ENCODE peak calls at places on chromosome 11, in five cellular contexts. D is esophagus squamous epithelium, O is tibial nerve, V is transverse colon, F is A549. R is an unnamed sample.

GRCh38 chr11:123434262-123434661 is 4.2 kb downstream of the GRAMD1B start:
- DNase-seq in V (peak), F (peak), O (no peak), D (no peak), R (no peak)

GRCh38 chr11:119130662-119131061 is 9.3 kb downstream of the HINFP start:
- DNase-seq in D (no peak), O (no peak), F (no peak), V (no peak), R (no peak)

GRCh38 chr11:36840378-36840777 is 242.3 kb upstream of the RAG2 start:
- DNase-seq in V (no peak), F (no peak), D (no peak), O (no peak), R (no peak)

GRCh38 chr11:65571940-65572339 is 398 bp upstream of the FAM89B start:
- DNase-seq in V (peak), D (no peak), O (no peak), F (peak), R (peak)

GRCh38 chr11:88501535-88501934 is 164.0 kb upstream of the CTSC start:
- DNase-seq in V (no peak), D (no peak), O (no peak), F (no peak), R (no peak)

GRCh38 chr11:96070453-96070852 is 146.5 kb upstream of the MTMR2 start:
- DNase-seq in D (no peak), V (no peak), O (no peak), F (no peak), R (no peak)

GRCh38 chr11:65498042-65498726 is 661 bp upstream of the MALAT1 start:
- DNase-seq in D (no peak), O (no peak), V (peak), F (peak), R (peak)

GRCh38 chr11:121965330-121965729 is 150.7 kb downstream of the BLID start:
- DNase-seq in F (peak), O (no peak), D (no peak), V (no peak), R (no peak)

GRCh38 chr11:65417221-65417701 is 5.3 kb upstream of the NEAT1 start:
- DNase-seq in D (no peak), V (peak), F (no peak), O (peak), R (peak)

GRCh38 chr11:73366265-73366610 is 10.0 kb upstream of the RELT start:
- DNase-seq in D (no peak), V (no peak), O (no peak), F (no peak), R (no peak)

GRCh38 chr11:33040127-33040861 is 922 bp downstream of the TCP11L1 start:
- DNase-seq in V (no peak), F (peak), D (no peak), O (no peak), R (no peak)

GRCh38 chr11:33044281-33044680 is 4.9 kb downstream of the TCP11L1 start:
- DNase-seq in F (peak), D (no peak), O (no peak), V (no peak), R (no peak)

GRCh38 chr11:33040862-33041453 is 1.6 kb downstream of the TCP11L1 start:
- DNase-seq in F (no peak), O (no peak), V (no peak), D (no peak), R (no peak)

GRCh38 chr11:33045551-33046255 is 6.3 kb downstream of the TCP11L1 start:
- DNase-seq in V (peak), O (no peak), D (no peak), F (peak), R (no peak)

GRCh38 chr11:33043221-33043833 is 4.0 kb downstream of the TCP11L1 start:
- DNase-seq in O (no peak), F (no peak), D (no peak), V (no peak), R (no peak)
- H3K27ac ChIP-seq in O (no peak), F (peak), D (peak), V (no peak), R (no peak)

DNA sequence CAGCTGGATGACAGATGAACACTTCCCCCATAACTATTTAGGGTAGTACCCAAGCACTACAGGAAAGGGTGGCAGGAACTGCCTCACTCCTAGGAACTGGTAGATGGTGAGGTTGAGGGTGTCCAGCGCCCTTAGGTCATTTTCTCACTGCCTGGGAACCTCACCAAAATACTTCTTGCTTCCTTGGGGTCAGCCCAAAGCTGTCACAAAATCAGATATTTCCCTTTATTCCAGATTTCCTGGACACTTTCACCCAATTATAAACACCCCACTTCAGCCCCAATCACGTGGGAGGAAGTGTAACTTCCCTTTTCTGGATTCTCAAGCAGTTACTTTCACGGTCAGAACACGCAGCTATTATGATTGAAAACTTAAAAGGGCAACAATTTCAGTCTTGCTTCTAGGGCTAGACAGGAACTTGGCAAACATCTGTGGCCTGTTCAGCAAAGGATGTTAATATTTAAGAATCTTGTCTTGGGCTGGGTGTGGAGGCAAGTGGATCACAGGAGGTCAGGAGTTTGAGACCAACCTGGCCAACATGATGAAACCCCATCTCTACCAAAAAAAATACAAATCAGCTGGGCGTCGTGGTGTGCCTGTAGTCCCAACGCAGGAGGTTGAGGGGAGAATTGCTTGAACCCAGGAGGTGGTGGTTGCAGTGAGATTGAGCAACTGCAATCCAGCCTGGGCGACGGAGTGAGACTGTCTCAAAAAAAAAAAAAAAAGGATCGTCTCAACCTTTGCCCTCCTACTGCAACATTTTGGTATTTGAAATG is 4.0 kb downstream of the FTH1 start:
- DNase-seq in O (no peak), V (peak), F (peak), D (no peak), R (peak)
- TF ChIP-seq POLR2A in O (no peak), V (peak), F (peak), D (peak), R (peak)

GRCh38 chr11:94795799-94796580 is 27.8 kb downstream of the AMOTL1 start:
- DNase-seq in F (no peak), O (no peak), D (no peak), V (no peak), R (no peak)
- H3K27ac ChIP-seq in F (no peak), O (no peak), D (no peak), V (no peak), R (peak)

GRCh38 chr11:117885777-117886176 is 9.3 kb upstream of the FXYD6 start:
- DNase-seq in V (peak), D (no peak), F (no peak), O (no peak), R (peak)
- TF ChIP-seq POLR2A in V (no peak), D (no peak), F (no peak), O (no peak), R (no peak)

GRCh38 chr11:111911563-111912401 is at the start of gene CRYAB:
- DNase-seq in V (peak), D (no peak), F (peak), O (peak), R (no peak)
- H3K27ac ChIP-seq in V (peak), D (peak), F (peak), O (peak), R (peak)

DNA sequence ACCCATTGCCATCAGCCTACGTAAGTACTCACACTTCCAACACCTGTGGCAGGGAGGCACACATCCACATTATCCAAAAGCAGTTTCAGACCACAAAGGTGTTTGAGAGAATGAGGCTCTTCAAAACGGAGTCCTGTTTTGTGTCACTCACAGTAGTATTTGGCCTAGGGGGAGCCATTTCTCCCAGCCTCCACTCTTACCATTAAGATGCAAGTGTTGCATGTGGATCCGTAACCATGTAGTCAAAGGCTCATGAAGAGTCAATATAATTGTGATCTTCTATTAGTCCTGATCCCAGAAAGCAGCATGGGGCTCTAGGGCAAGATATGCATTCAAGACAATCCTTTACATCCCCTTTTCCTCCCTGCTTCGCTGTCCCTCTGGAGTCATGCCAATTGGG is 41.5 kb downstream of the IL10RA start:
- DNase-seq in O (no peak), F (no peak), D (no peak), V (no peak), R (no peak)
- TF ChIP-seq POLR2A in O (no peak), F (no peak), D (no peak), V (no peak), R (no peak)

GRCh38 chr11:14549891-14550290 is 29.7 kb upstream of the PSMA1 start:
- DNase-seq in O (no peak), V (no peak), F (no peak), D (no peak), R (no peak)

GRCh38 chr11:14551380-14551779 is 31.2 kb upstream of the PSMA1 start:
- DNase-seq in F (no peak), V (no peak), O (no peak), D (no peak), R (no peak)

GRCh38 chr11:14552089-14552488 is 31.9 kb upstream of the PSMA1 start:
- DNase-seq in D (no peak), O (no peak), F (no peak), V (no peak), R (no peak)

GRCh38 chr11:14554959-14555358 is 34.8 kb upstream of the PSMA1 start:
- DNase-seq in O (no peak), F (no peak), D (no peak), V (no peak), R (no peak)
- H3K27ac ChIP-seq in O (no peak), F (no peak), D (peak), V (peak), R (peak)

GRCh38 chr11:48001438-48002021 is 21.2 kb downstream of the PTPRJ start:
- DNase-seq in V (peak), F (peak), D (no peak), O (no peak), R (peak)
- TF ChIP-seq POLR2A in V (no peak), F (no peak), D (peak), O (no peak), R (no peak)

DNA sequence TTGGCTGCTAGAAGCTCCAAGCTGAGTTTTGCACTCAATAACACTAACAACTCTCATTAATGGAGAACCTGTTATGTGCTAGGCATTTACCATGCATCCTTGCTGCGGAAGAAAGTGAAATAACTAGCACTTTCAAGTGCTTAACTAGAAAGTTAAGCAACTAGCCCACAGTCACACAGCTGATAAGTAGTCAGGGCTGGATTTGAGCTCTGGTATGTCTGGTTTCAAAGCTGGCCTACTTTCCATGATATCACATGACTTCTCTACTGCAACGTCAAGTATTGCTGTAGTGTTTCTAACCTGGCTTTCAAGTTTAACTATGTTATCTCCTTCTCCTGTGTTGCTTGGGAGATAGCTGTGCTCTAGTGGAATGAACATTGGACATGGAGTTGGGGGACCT is 12.1 kb downstream of the SLC15A3 start:
- DNase-seq in F (no peak), O (no peak), D (no peak), V (no peak), R (no peak)
- H3K27ac ChIP-seq in F (no peak), O (no peak), D (no peak), V (no peak), R (no peak)